ENCODE peak calls at places on chromosome 1, in nine cellular contexts. S is gastrocnemius medialis; Y is CD4-positive, alpha-beta memory T cell; U is neural progenitor cell; L is upper lobe of right lung; N is mammary epithelial cell; C is transverse colon; O is left lung; B is body of pancreas. W is an unnamed sample. For H3K4me1, the result is how much of the 10 kb centered on the place peaks cover.

GRCh38 chr1:177897601-177898376 is 72.1 kb downstream of the SEC16B start:
- DNase-seq in O (no peak), Y (no peak), B (no peak), N (no peak), C (peak), L (no peak), S (no peak), U (no peak), W (peak)

GRCh38 chr1:205950280-205950679 is 7.0 kb upstream of the SLC26A9 start:
- DNase-seq in L (no peak), N (peak), C (peak), O (no peak), B (peak), S (peak), Y (no peak), U (no peak), W (no peak)

GRCh38 chr1:174923820-174924219 is 75.9 kb upstream of the CACYBP start:
- DNase-seq in U (no peak), Y (no peak), S (no peak), L (no peak), O (no peak), B (no peak), C (no peak), N (no peak), W (no peak)

GRCh38 chr1:1969953-1970716 is 33.5 kb downstream of the CFAP74 start:
- DNase-seq in S (no peak), O (peak), N (no peak), Y (no peak), C (no peak), B (no peak), L (no peak), U (no peak), W (no peak)

GRCh38 chr1:25520446-25521061 is 22.9 kb upstream of the LDLRAP1 start:
- DNase-seq in S (peak), L (peak), B (peak), O (no peak), C (peak), U (peak), Y (peak), N (peak), W (peak)

GRCh38 chr1:27821761-27822315 is 8.7 kb upstream of the PPP1R8 start:
- DNase-seq in L (no peak), B (no peak), O (no peak), S (no peak), C (no peak), Y (no peak), N (no peak), U (no peak), W (no peak)

GRCh38 chr1:175911138-175911537 is 167.7 kb upstream of the TNR start:
- DNase-seq in B (no peak), C (no peak), U (no peak), L (no peak), N (no peak), S (no peak), Y (no peak), O (no peak), W (no peak)

GRCh38 chr1:18123467-18123992 is 15.9 kb downstream of the IGSF21 start:
- DNase-seq in C (no peak), B (no peak), L (no peak), S (no peak), U (no peak), Y (no peak), N (no peak), O (no peak), W (no peak)

GRCh38 chr1:84122780-84123382 is 21.2 kb upstream of the PRKACB start:
- DNase-seq in C (peak), U (peak), S (peak), B (peak), Y (peak), N (peak), O (no peak), L (no peak), W (peak)

GRCh38 chr1:29828526-29829447 is 592.5 kb downstream of the PTPRU start:
- DNase-seq in B (no peak), O (no peak), U (no peak), N (no peak), C (no peak), Y (no peak), S (no peak), L (no peak), W (no peak)

GRCh38 chr1:42317308-42317707 is 17.7 kb downstream of the FOXJ3 start:
- DNase-seq in O (no peak), C (no peak), L (no peak), N (no peak), S (no peak), U (no peak), B (no peak), Y (no peak), W (no peak)

GRCh38 chr1:48246727-48247126 is 24.2 kb downstream of the SLC5A9 start:
- DNase-seq in O (peak), N (no peak), U (no peak), B (peak), Y (no peak), L (peak), C (peak), S (peak), W (no peak)

GRCh38 chr1:245802941-245803665 is 648.3 kb downstream of the KIF26B start:
- DNase-seq in C (no peak), U (no peak), Y (no peak), O (no peak), B (no peak), N (no peak), L (no peak), S (no peak), W (no peak)

GRCh38 chr1:11126544-11126943 is 26.9 kb upstream of the EXOSC10 start:
- DNase-seq in U (no peak), S (no peak), L (no peak), O (no peak), N (no peak), Y (no peak), B (no peak), C (no peak), W (no peak)

GRCh38 chr1:170770254-170770653 is 106.3 kb downstream of the PRRX1 start:
- DNase-seq in U (no peak), Y (no peak), N (no peak), B (no peak), S (no peak), O (no peak), L (no peak), C (no peak), W (no peak)

GRCh38 chr1:28199328-28200233 is 23.1 kb upstream of the PTAFR start:
- DNase-seq in C (peak), U (no peak), B (no peak), L (no peak), S (no peak), Y (peak), O (no peak), N (no peak), W (no peak)

GRCh38 chr1:28853033-28853742 is 41.2 kb downstream of the OPRD1 start:
- DNase-seq in L (no peak), N (no peak), O (no peak), U (peak), C (no peak), B (no peak), Y (no peak), S (no peak), W (no peak)

GRCh38 chr1:115166531-115167091 is 77.3 kb upstream of the TSPAN2 start:
- DNase-seq in U (no peak), L (no peak), S (no peak), Y (no peak), B (no peak), N (peak), O (no peak), C (no peak), W (no peak)

GRCh38 chr1:116948642-116949041 is 38.9 kb downstream of the PTGFRN start:
- DNase-seq in B (no peak), O (no peak), L (no peak), Y (no peak), N (no peak), S (no peak), C (no peak), U (no peak), W (no peak)

GRCh38 chr1:152481869-152482664 is 28.5 kb upstream of the LCE5A start:
- DNase-seq in S (no peak), B (no peak), L (no peak), C (peak), U (no peak), N (no peak), O (no peak), Y (no peak), W (no peak)

GRCh38 chr1:56577859-56578663 is 1.3 kb downstream of the PLPP3 start:
- DNase-seq in L (peak), U (peak), C (peak), Y (no peak), O (peak), N (peak), S (peak), B (peak), W (peak)

GRCh38 chr1:12472798-12473551 is 145.0 kb downstream of the DHRS3 start:
- DNase-seq in Y (peak), U (no peak), L (no peak), C (peak), N (no peak), O (peak), B (no peak), S (no peak), W (peak)

GRCh38 chr1:109193653-109194590 is 19.8 kb upstream of the SARS1 start:
- DNase-seq in L (peak), N (no peak), S (no peak), U (peak), C (peak), B (peak), Y (no peak), O (no peak), W (peak)

GRCh38 chr1:3599286-3599811 is 12.0 kb downstream of the MEGF6 start:
- DNase-seq in S (peak), C (no peak), B (no peak), Y (no peak), O (no peak), N (no peak), L (peak), U (no peak), W (no peak)
- H3K27ac ChIP-seq in S (peak), C (no peak), B (no peak), Y (no peak), O (no peak), N (no peak), L (no peak), U (no peak), W (no peak)

GRCh38 chr1:165688046-165688445 is 10.3 kb downstream of the ALDH9A1 start:
- DNase-seq in N (no peak), B (no peak), U (no peak), O (no peak), S (no peak), C (no peak), Y (no peak), L (no peak), W (no peak)
- H3K4me1 ChIP-seq in N (under half), B (under half), U (under half), O (under half), S (under half), C (under half), Y (under half), L (under half), W (under half)

DNA sequence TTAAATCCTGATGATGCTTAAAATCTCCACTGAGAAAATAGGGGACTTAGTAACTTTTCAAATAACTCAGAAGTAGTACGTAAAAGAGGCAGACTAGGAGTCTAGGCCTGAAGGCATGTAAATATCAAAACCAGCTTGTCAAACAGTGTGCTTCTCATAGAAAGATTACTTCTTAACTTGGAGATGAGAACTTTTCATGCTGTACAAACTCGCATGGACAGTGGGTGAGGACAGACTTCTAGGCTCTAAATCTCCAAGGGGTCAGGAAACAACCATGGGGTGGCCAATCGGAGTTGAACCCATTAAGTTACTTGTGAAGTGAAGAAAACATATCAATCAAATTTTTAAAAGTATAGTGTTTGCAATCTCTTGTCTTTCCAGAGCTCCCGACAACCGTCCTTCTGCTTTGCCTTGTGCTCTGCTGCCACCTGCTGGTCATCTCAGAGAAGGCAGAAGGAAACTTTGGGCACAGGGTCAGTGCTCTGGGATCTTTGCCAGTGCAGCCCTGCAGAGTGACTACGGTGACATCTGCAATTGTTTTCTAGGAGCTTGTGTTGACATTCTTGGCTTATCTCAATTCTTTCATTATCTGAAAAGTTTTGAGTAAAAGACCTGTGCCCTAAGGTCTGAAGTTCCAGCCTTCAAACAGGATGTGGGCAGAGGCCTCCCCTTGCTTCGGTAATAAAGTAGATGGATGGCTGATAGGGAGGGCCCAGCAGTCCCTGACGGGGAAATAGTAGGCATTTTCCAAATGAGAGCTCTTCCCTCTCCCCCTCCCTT is 105.1 kb upstream of the PDE4B start:
- DNase-seq in C (peak), Y (peak), O (peak), U (peak), S (peak), B (peak), N (peak), L (peak), W (peak)
- H3K27ac ChIP-seq in C (no peak), Y (no peak), O (no peak), U (no peak), S (no peak), B (no peak), N (no peak), L (no peak), W (peak)

DNA sequence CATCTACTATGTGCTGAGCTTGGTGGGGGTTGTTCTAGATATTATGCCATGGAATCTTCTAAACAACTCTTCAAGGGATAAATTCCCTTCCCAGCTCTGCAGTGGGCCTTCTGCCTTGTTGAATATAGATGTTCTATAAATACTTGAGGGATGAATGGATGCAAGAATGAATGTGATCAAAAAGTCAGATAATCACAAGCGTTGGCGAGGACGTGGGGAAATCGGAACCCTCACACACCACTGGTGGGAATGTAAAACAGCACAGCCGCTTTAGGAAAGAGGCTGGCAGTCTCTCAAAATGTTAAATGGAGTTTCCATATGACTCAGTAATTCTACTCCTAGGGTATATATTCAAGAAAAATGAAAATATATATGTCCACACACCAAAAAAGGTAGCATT is 19.1 kb downstream of the SDC3 start:
- DNase-seq in L (no peak), N (no peak), C (no peak), O (no peak), S (no peak), Y (no peak), B (no peak), U (no peak), W (no peak)
- H3K4me1 ChIP-seq in L (under half), N (under half), C (under half), O (under half), S (under half), Y (under half), B (under half), U (under half), W (under half)

GRCh38 chr1:45013551-45014209 is 1.6 kb downstream of the UROD start:
- DNase-seq in S (no peak), C (no peak), B (no peak), O (no peak), L (peak), U (no peak), N (no peak), Y (no peak), W (no peak)

GRCh38 chr1:45016767-45017166 is 4.7 kb downstream of the UROD start:
- DNase-seq in L (no peak), C (no peak), O (no peak), N (no peak), Y (no peak), B (no peak), U (no peak), S (no peak), W (no peak)

GRCh38 chr1:45015683-45016082 is 3.6 kb downstream of the UROD start:
- DNase-seq in C (no peak), O (no peak), B (no peak), N (no peak), L (no peak), Y (no peak), U (no peak), S (no peak), W (no peak)

GRCh38 chr1:45014403-45015028 is 2.5 kb downstream of the UROD start:
- DNase-seq in O (no peak), N (peak), L (peak), U (peak), C (peak), S (peak), B (peak), Y (peak), W (peak)

GRCh38 chr1:45016090-45016697 is 4.1 kb downstream of the UROD start:
- DNase-seq in N (no peak), L (no peak), O (no peak), C (no peak), Y (no peak), U (no peak), B (no peak), S (no peak), W (no peak)
- H3K27ac ChIP-seq in N (no peak), L (no peak), O (no peak), C (no peak), Y (no peak), U (no peak), B (no peak), S (no peak), W (no peak)

GRCh38 chr1:200310824-200311223 is 99.0 kb downstream of the ZNF281 start:
- DNase-seq in L (no peak), B (no peak), N (no peak), Y (no peak), U (no peak), C (no peak), O (no peak), S (no peak), W (no peak)
- H3K4me1 ChIP-seq in L (under half), B (under half), N (under half), Y (under half), U (under half), C (under half), O (under half), S (under half), W (under half)

GRCh38 chr1:20168547-20169491 is 17.1 kb upstream of the UBXN10 start:
- DNase-seq in Y (no peak), B (no peak), U (peak), O (no peak), S (no peak), C (no peak), L (no peak), N (no peak), W (no peak)
- H3K27ac ChIP-seq in Y (no peak), B (no peak), U (no peak), O (no peak), S (no peak), C (no peak), L (no peak), N (no peak), W (no peak)

W was measured in hepatocyte.